ENCODE peak calls at places on chromosomes 13 and 19, in eight cellular contexts. P is GM18507; B is GM12891; K is endothelial cell; Q is activated CD4-positive, alpha-beta T cell treated with anti-CD3 and anti-CD28 coated beads for 1 hour; Y is activated T-helper 1 cell treated with Interleukin-2 at 50 U/mL for 16 hours; H is tibial nerve; A is AML-193. L is an unnamed sample.

GRCh38 chr19:34316741-34317241 is 48.2 kb upstream of the GPI start:
- DNase-seq in P (no peak), B (no peak), K (no peak), Q (no peak), Y (no peak), H (no peak), A (no peak), L (no peak)

GRCh38 chr19:29320076-29320475 is 107.1 kb upstream of the UQCRFS1 start:
- DNase-seq in P (no peak), B (no peak), K (no peak), Q (no peak), Y (no peak), H (no peak), A (no peak), L (no peak)

GRCh38 chr13:35839746-35840273 is 291.4 kb downstream of the DCLK1 start:
- DNase-seq in P (no peak), B (no peak), K (no peak), Q (no peak), Y (no peak), H (no peak), A (no peak), L (no peak)

GRCh38 chr19:41521860-41522555 is 54.0 kb upstream of the CEACAM21 start:
- DNase-seq in P (no peak), B (no peak), K (peak), Q (no peak), Y (peak), H (no peak), A (no peak), L (peak)

GRCh38 chr19:27718262-27718661 is 1494.7 kb downstream of the UQCRFS1 start:
- DNase-seq in P (no peak), B (no peak), K (no peak), Q (no peak), Y (no peak), H (no peak), A (no peak), L (no peak)

GRCh38 chr19:51708811-51709210 is 15.0 kb downstream of the HAS1 start:
- DNase-seq in P (no peak), B (no peak), K (no peak), Q (no peak), Y (no peak), H (no peak), A (no peak), L (no peak)

GRCh38 chr13:109630281-109630680 is 156.1 kb downstream of the IRS2 start:
- DNase-seq in P (no peak), B (no peak), K (no peak), Q (no peak), Y (no peak), H (no peak), A (no peak), L (no peak)

GRCh38 chr13:89982406-89983085 is 1364.9 kb upstream of the MIR17HG start:
- DNase-seq in P (no peak), B (no peak), K (no peak), Q (no peak), Y (no peak), H (no peak), A (no peak), L (no peak)

GRCh38 chr13:97182065-97182890 is 39.9 kb upstream of the MBNL2 start:
- DNase-seq in P (no peak), B (no peak), K (no peak), Q (no peak), Y (no peak), H (no peak), A (no peak), L (no peak)

GRCh38 chr19:10116085-10116865 is 3.4 kb downstream of the EIF3G start:
- DNase-seq in P (no peak), B (no peak), K (no peak), Q (no peak), Y (no peak), H (no peak), A (no peak), L (no peak)

GRCh38 chr19:3304871-3305423 is 61.4 kb upstream of the NFIC start:
- DNase-seq in P (peak), B (peak), K (peak), Q (peak), Y (peak), H (peak), A (peak), L (peak)

GRCh38 chr19:2636897-2637683 is 65.4 kb downstream of the GNG7 start:
- DNase-seq in P (peak), B (peak), K (peak), Q (peak), Y (peak), H (no peak), A (no peak), L (peak)